ENCODE peak calls at places on chromosomes 16 and 17, in seven cellular contexts. W, F, J, A, L, P and Q are unnamed samples.

GRCh38 chr17:4710693-4711634 is 532 bp downstream of the ARRB2 start:
- DNase-seq in J (no peak), P (no peak), L (no peak), W (no peak), F (no peak), A (no peak), Q (peak; percentile 32)

GRCh38 chr16:52068447-52069074 is 478.4 kb downstream of the TOX3 start:
- DNase-seq in A (no peak), F (no peak), J (no peak), P (no peak), W (no peak), L (peak; percentile 25), Q (no peak)

GRCh38 chr17:47295037-47295873 is 28.5 kb upstream of the EFCAB13 start:
- DNase-seq in A (no peak), L (no peak), F (no peak), J (no peak), P (no peak), W (no peak), Q (no peak)

GRCh38 chr17:9195346-9195870 is 174.1 kb downstream of the NTN1 start:
- DNase-seq in A (no peak), J (no peak), L (no peak), W (no peak), F (no peak), P (no peak), Q (no peak)

GRCh38 chr17:21361020-21361809 is 14.9 kb upstream of the KCNJ12 start:
- DNase-seq in P (no peak), F (no peak), J (no peak), A (no peak), W (no peak), L (no peak), Q (no peak)

GRCh38 chr16:31267332-31268032 is 7.7 kb downstream of the ITGAM start:
- DNase-seq in L (no peak), A (no peak), J (peak; percentile 29), F (no peak), W (no peak), P (no peak), Q (no peak)

GRCh38 chr17:45930420-45930951 is 36.1 kb downstream of the MAPT start:
- DNase-seq in A (no peak), F (no peak), L (no peak), P (no peak), W (no peak), J (no peak), Q (no peak)

GRCh38 chr17:1709971-1710806 is at the start of gene TLCD2:
- DNase-seq in L (peak; percentile 77), P (no peak), F (peak; percentile 53), A (peak; percentile 67), W (no peak), J (peak; percentile 58), Q (no peak)

GRCh38 chr16:83847371-83848225 is 39.8 kb downstream of the HSBP1 start:
- DNase-seq in J (no peak), L (no peak), W (no peak), F (no peak), P (no peak), A (no peak), Q (no peak)

GRCh38 chr16:15721018-15721417 is 71.0 kb downstream of the NDE1 start:
- DNase-seq in L (no peak), W (no peak), F (no peak), J (no peak), A (no peak), P (no peak), Q (no peak)

GRCh38 chr17:55814377-55814776 is 63.5 kb downstream of the PCTP start:
- DNase-seq in F (no peak), J (no peak), P (no peak), W (no peak), A (no peak), L (no peak), Q (no peak)

GRCh38 chr16:64910351-64910750 is 211.5 kb downstream of the CDH11 start:
- DNase-seq in W (no peak), P (peak; percentile 31), F (no peak), A (peak; percentile 93), L (peak; percentile 95), J (peak; percentile 30), Q (no peak)

GRCh38 chr17:61144876-61145564 is 254.6 kb upstream of the TBX2 start:
- DNase-seq in L (no peak), F (no peak), P (no peak), W (no peak), A (no peak), J (no peak), Q (no peak)